ENCODE peak calls at places on chromosomes 2 and 18, in six cellular contexts. K, N, U, C, H and J are unnamed samples.

GRCh38 chr2:15242936-15243461 is 318.1 kb downstream of the NBAS start:
- DNase-seq in K (peak), C (no peak), H (no peak), N (peak), U (no peak), J (no peak)

GRCh38 chr2:65263257-65263656 is 35.6 kb downstream of the ACTR2 start:
- DNase-seq in K (no peak), N (no peak), C (peak), H (no peak), U (no peak), J (no peak)

GRCh38 chr2:26175716-26176615 is 3.1 kb downstream of the GAREM2 start:
- DNase-seq in U (no peak), H (no peak), C (no peak), K (peak), N (no peak), J (no peak)

GRCh38 chr2:43032248-43032893 is 194.0 kb downstream of the ZFP36L2 start:
- DNase-seq in K (no peak), U (peak), H (peak), N (no peak), C (peak), J (peak)

GRCh38 chr18:35172451-35173035 is 68.3 kb upstream of the ZNF397 start:
- DNase-seq in H (no peak), N (no peak), K (no peak), C (no peak), U (no peak), J (no peak)

GRCh38 chr2:100059638-100060037 is 82.8 kb downstream of the AFF3 start:
- DNase-seq in H (no peak), N (no peak), U (no peak), C (no peak), K (no peak), J (no peak)

GRCh38 chr2:146978891-146979555 is 865.8 kb upstream of the ACVR2A start:
- DNase-seq in C (peak), U (no peak), H (no peak), N (peak), K (no peak), J (no peak)

GRCh38 chr2:233810385-233810784 is 32.3 kb downstream of the MROH2A start:
- DNase-seq in H (no peak), U (no peak), K (peak), C (no peak), N (no peak), J (no peak)

GRCh38 chr2:166413255-166413654 is 37.5 kb upstream of the SCN9A start:
- DNase-seq in K (no peak), H (no peak), C (peak), U (no peak), N (peak), J (no peak)